ENCODE peak calls at places on chromosomes 2 and 18, in seven cellular contexts. I is HCT116, M is GM12878, L is HepG2, S is K562, C is SK-N-SH, Y is H1. D is an unnamed sample.

GRCh38 chr2:184554736-184555135 is 43.6 kb upstream of the ZNF804A start:
- DNase-seq in I (no peak), M (no peak), L (no peak), S (no peak), C (no peak), Y (no peak), D (peak; percentile 15)

GRCh38 chr18:52163478-52163877 is 176.5 kb upstream of the DCC start:
- DNase-seq in I (no peak), M (no peak), L (no peak), S (no peak), C (no peak), Y (no peak), D (no peak)

GRCh38 chr2:67400560-67401464 is 3.7 kb downstream of the ETAA1 start:
- DNase-seq in I (no peak), M (no peak), L (peak; percentile 21), S (no peak), C (no peak), Y (no peak), D (no peak)

GRCh38 chr2:191710411-191710900 is 32.5 kb downstream of the NABP1 start:
- DNase-seq in I (no peak), M (no peak), L (no peak), S (no peak), C (no peak), Y (no peak), D (no peak)

GRCh38 chr2:96873651-96874096 is 3.8 kb upstream of the SEMA4C start:
- DNase-seq in I (no peak), M (no peak), L (no peak), S (no peak), C (no peak), Y (no peak), D (no peak)

GRCh38 chr2:73970850-73971471 is 13.7 kb upstream of the TET3 start:
- DNase-seq in I (no peak), M (peak; percentile 88), L (peak; percentile 29), S (peak; percentile 62), C (peak; percentile 50), Y (no peak), D (no peak)

GRCh38 chr18:11040823-11041712 is 108.3 kb downstream of the PIEZO2 start:
- DNase-seq in I (peak; percentile 22), M (no peak), L (peak; percentile 94), S (peak; percentile 43), C (peak; percentile 48), Y (peak; percentile 58), D (peak; percentile 51)

GRCh38 chr2:71886241-71886640 is 261.4 kb downstream of the CYP26B1 start:
- DNase-seq in I (no peak), M (no peak), L (no peak), S (no peak), C (no peak), Y (no peak), D (no peak)

GRCh38 chr2:239945751-239946569 is 79.2 kb downstream of the NDUFA10 start:
- DNase-seq in I (no peak), M (no peak), L (no peak), S (no peak), C (no peak), Y (no peak), D (no peak)

GRCh38 chr2:220394433-220394832 is 767.0 kb downstream of the SLC4A3 start:
- DNase-seq in I (no peak), M (no peak), L (no peak), S (no peak), C (no peak), Y (no peak), D (no peak)

GRCh38 chr2:42722328-42723190 is 41.4 kb downstream of the OXER1 start:
- DNase-seq in I (no peak), M (peak; percentile 91), L (no peak), S (no peak), C (no peak), Y (no peak), D (no peak)

GRCh38 chr2:41966431-41966893 is 81.4 kb upstream of the PKDCC start:
- DNase-seq in I (no peak), M (no peak), L (peak; percentile 58), S (no peak), C (no peak), Y (no peak), D (no peak)

GRCh38 chr18:50024466-50024865 is 170.5 kb downstream of the MYO5B start:
- DNase-seq in I (no peak), M (no peak), L (no peak), S (no peak), C (no peak), Y (no peak), D (no peak)

GRCh38 chr2:189091253-189091652 is 88.3 kb downstream of the COL5A2 start:
- DNase-seq in I (no peak), M (no peak), L (no peak), S (no peak), C (no peak), Y (no peak), D (no peak)

GRCh38 chr2:223841436-223842180 is 4.2 kb upstream of the AP1S3 start:
- DNase-seq in I (no peak), M (no peak), L (no peak), S (no peak), C (no peak), Y (no peak), D (no peak)

GRCh38 chr18:24942144-24942543 is 409.8 kb downstream of the ZNF521 start:
- DNase-seq in I (no peak), M (no peak), L (no peak), S (no peak), C (no peak), Y (no peak), D (no peak)

GRCh38 chr2:101679801-101680487 is 17.6 kb upstream of the MAP4K4 start:
- DNase-seq in I (no peak), M (no peak), L (no peak), S (no peak), C (no peak), Y (no peak), D (no peak)

GRCh38 chr18:21112543-21113105 is 1.0 kb upstream of the ROCK1 start:
- DNase-seq in I (no peak), M (no peak), L (no peak), S (no peak), C (peak; percentile 7), Y (no peak), D (no peak)

GRCh38 chr2:10447300-10448207 is 573 bp downstream of the ODC1 start:
- DNase-seq in I (no peak), M (peak; percentile 15), L (peak; percentile 38), S (peak; percentile 82), C (peak; percentile 86), Y (peak; percentile 89), D (no peak)

GRCh38 chr18:55862693-55863485 is 274.9 kb upstream of the TCF4 start:
- DNase-seq in I (no peak), M (no peak), L (no peak), S (no peak), C (no peak), Y (no peak), D (no peak)

GRCh38 chr2:23620841-23621341 is 235.9 kb downstream of the KLHL29 start:
- DNase-seq in I (no peak), M (no peak), L (no peak), S (no peak), C (peak; percentile 80), Y (no peak), D (no peak)

GRCh38 chr2:116719841-116720240 is 1094.7 kb upstream of the DDX18 start:
- DNase-seq in I (no peak), M (no peak), L (no peak), S (no peak), C (no peak), Y (no peak), D (no peak)

GRCh38 chr18:61882296-61883004 is 10.4 kb downstream of the RNF152 start:
- DNase-seq in I (no peak), M (no peak), L (no peak), S (no peak), C (peak; percentile 67), Y (no peak), D (no peak)

DNA sequence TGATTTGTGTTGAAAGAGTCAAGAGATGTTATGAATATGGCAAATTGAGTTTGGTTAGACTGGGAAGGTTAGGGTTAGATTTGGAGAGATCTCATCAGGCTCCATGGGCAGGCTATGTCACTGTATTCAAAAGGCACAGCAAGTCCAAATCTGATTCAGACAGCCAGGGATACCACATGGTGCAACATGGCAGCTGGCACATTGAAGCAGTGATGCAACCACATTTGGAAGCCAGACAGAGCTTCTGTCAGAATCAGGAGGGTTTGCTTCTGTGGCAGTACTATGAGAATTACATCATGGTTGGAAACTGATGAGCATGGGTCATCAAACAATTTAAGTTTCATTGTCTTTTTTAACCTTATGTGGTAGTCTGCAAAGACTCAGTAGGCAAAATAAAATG is 772.2 kb downstream of the SUCLG1 start:
- DNase-seq in I (no peak), M (no peak), L (no peak), S (no peak), C (no peak), Y (no peak), D (no peak)
- TF ChIP-seq JUND in I (no peak), M (no peak), L (no peak), S (no peak), C (no peak), Y (no peak), D (no peak)

DNA sequence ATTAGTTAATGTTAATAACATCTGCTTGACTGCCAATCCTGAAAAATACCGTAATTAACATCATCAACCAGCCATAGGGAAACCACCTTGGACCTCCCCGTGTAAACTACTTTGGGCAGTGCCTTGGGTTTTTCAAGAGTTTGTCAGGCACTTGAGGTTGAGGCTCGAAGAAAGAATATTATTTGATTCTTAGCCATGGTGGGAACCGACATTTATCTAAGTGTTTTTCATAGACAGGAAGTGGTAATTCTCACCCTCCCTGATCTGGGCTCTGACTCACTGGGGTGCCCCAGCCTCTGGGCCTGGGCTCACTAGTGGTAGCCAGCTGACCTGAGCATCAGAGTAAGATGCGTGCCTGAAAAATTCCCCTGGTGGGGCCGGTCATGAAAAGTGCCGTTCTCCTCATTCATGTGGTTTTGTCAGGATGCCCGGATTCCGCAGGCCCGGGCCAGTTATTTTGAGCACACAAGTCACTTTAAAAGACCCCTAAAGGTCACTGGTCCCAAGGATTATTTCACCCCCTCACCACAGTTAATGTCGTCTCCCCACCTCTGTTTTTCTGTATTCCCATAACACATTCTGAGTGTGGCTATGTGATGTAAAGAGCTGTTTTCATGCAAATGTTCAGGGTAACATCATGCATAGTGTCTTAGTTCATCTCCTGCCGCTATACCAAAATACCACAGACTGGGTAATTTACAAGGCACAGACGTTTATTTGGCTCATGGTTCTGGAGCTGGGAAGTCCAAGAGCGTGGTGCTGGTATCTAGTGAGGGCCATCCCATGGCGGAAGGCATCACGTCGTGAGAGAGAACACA is 21.6 kb upstream of the SPATA3 start:
- DNase-seq in I (no peak), M (peak; percentile 94), L (no peak), S (no peak), C (no peak), Y (no peak), D (no peak)
- TF ChIP-seq JUND in I (no peak), M (peak; percentile 85), L (no peak), S (no peak), C (no peak), Y (no peak), D (no peak)

DNA sequence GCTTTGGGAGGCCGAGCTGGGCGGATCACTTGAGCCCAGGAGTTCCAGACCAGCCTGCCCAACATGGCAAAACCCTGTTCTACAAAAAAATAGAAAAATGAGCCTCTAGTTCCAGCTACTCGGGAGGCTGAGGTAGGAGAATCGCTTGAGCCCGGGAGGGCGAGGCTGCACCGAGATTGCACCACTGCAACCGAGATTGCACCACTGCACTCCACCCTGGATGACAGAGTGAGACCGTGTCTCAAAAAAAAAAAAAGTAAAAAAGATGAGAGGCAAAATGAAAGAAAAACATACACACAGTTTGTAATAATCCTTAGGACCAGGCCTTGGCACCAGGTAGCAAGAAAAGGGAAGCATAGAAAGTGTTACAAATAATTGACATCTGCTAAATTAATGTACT is 22.0 kb downstream of the RBM43 start:
- DNase-seq in I (no peak), M (no peak), L (no peak), S (no peak), C (no peak), Y (no peak), D (no peak)
- TF ChIP-seq JUND in I (no peak), M (no peak), L (no peak), S (no peak), C (no peak), Y (no peak), D (no peak)

GRCh38 chr2:27954771-27955384 is 64.3 kb downstream of the BABAM2 start:
- DNase-seq in I (no peak), M (peak; percentile 16), L (peak; percentile 66), S (no peak), C (no peak), Y (no peak), D (no peak)
- TF ChIP-seq JUND in I (peak; percentile 18), M (no peak), L (no peak), S (no peak), C (peak; percentile 93), Y (no peak), D (no peak)